ENCODE peak calls at places on chromosomes 3 and 15, in eight cellular contexts. W is neuronal stem cell; H is GM12865; Z is kidney; Q is fibroblast of the aortic adventitia; A is foreskin fibroblast; D is lower leg skin; G is CD4-positive, alpha-beta memory T cell. U is an unnamed sample.
A peak's percentile ranks its signal among the peaks of the same experiment; 100 is the strongest.

GRCh38 chr3:46517016-46517770 is 19.4 kb downstream of the RTP3 start:
- DNase-seq in W (no peak), A (peak; percentile 85), Z (no peak), G (no peak), H (no peak), D (no peak), Q (peak; percentile 65), U (no peak)

GRCh38 chr3:136042608-136043221 is 77.2 kb downstream of the PPP2R3A start:
- DNase-seq in H (peak; percentile 52), Z (no peak), W (peak; percentile 15), D (no peak), G (no peak), A (peak; percentile 31), Q (peak; percentile 84), U (peak; percentile 46)

GRCh38 chr3:115814006-115814405 is 190.7 kb downstream of the GAP43 start:
- DNase-seq in G (no peak), W (no peak), Z (no peak), Q (no peak), D (no peak), A (no peak), H (no peak), U (no peak)

GRCh38 chr3:111695584-111696213 is 100.6 kb upstream of the ZBED2 start:
- DNase-seq in Z (no peak), H (no peak), A (peak; percentile 87), Q (peak; percentile 88), G (no peak), D (no peak), W (no peak), U (no peak)

GRCh38 chr3:142053244-142053643 is 96.1 kb downstream of the TFDP2 start:
- DNase-seq in D (no peak), W (no peak), Z (no peak), Q (peak; percentile 13), A (no peak), H (no peak), G (no peak), U (no peak)

GRCh38 chr3:142962520-142963265 is 781 bp downstream of the PAQR9 start:
- DNase-seq in D (no peak), H (no peak), Q (no peak), G (no peak), Z (peak; percentile 71), W (no peak), A (no peak), U (no peak)

GRCh38 chr3:162525052-162525451 is 1028.4 kb downstream of the OTOL1 start:
- DNase-seq in Z (no peak), Q (peak; percentile 94), H (no peak), W (no peak), A (peak; percentile 92), G (no peak), D (peak; percentile 14), U (no peak)

GRCh38 chr3:118629821-118630220 is 404.8 kb downstream of the IGSF11 start:
- DNase-seq in W (no peak), H (no peak), Z (no peak), G (no peak), Q (no peak), D (no peak), A (no peak), U (no peak)

GRCh38 chr3:78751266-78751665 is 1016.5 kb downstream of the ROBO1 start:
- DNase-seq in D (no peak), G (no peak), H (no peak), Z (no peak), Q (no peak), W (no peak), A (no peak), U (no peak)

GRCh38 chr3:24682141-24682547 is 187.5 kb upstream of the THRB start:
- DNase-seq in G (no peak), Z (no peak), H (no peak), Q (peak; percentile 57), A (peak; percentile 55), D (no peak), W (no peak), U (no peak)

GRCh38 chr3:5799421-5799820 is 611.9 kb downstream of the EDEM1 start:
- DNase-seq in Q (no peak), W (no peak), Z (no peak), A (no peak), D (no peak), H (no peak), G (no peak), U (no peak)

GRCh38 chr3:38582316-38582715 is 67.2 kb downstream of the SCN5A start:
- DNase-seq in Z (no peak), D (no peak), H (no peak), G (no peak), W (no peak), A (no peak), Q (no peak), U (no peak)

GRCh38 chr3:152268501-152269422 is at the start of gene MBNL1:
- DNase-seq in Q (peak; percentile 75), G (peak; percentile 93), W (peak; percentile 75), A (peak; percentile 72), D (peak; percentile 81), Z (peak; percentile 95), H (peak; percentile 96), U (peak; percentile 94)

GRCh38 chr3:127274200-127274599 is 13.6 kb downstream of the PRR20G start:
- DNase-seq in G (no peak), H (no peak), Z (no peak), D (no peak), Q (no peak), W (no peak), A (no peak), U (peak; percentile 9)

GRCh38 chr3:122786067-122786466 is 7.6 kb downstream of the HSPBAP1 start:
- DNase-seq in W (no peak), G (no peak), H (no peak), Q (peak; percentile 57), D (no peak), A (peak; percentile 61), Z (no peak), U (no peak)

GRCh38 chr15:40289140-40289775 is 6.4 kb upstream of the ANKRD63 start:
- DNase-seq in G (no peak), D (no peak), W (no peak), H (no peak), Z (no peak), Q (peak; percentile 27), A (no peak), U (no peak)

GRCh38 chr15:99154271-99154670 is 49.4 kb downstream of the SYNM start:
- DNase-seq in Z (no peak), A (no peak), Q (peak; percentile 61), D (no peak), G (no peak), W (no peak), H (no peak), U (no peak)

GRCh38 chr3:195835791-195836190 is 24.1 kb upstream of the MUC4 start:
- DNase-seq in H (no peak), Q (no peak), A (no peak), D (no peak), Z (no peak), G (no peak), W (no peak), U (no peak)

GRCh38 chr3:5054098-5054497 is 68.0 kb upstream of the ARL8B start:
- DNase-seq in A (no peak), H (no peak), G (no peak), Q (no peak), W (no peak), D (no peak), Z (no peak), U (no peak)

GRCh38 chr3:133575121-133575520 is 1.6 kb downstream of the CDV3 start:
- DNase-seq in H (peak; percentile 56), D (no peak), A (no peak), G (no peak), Z (no peak), Q (no peak), W (no peak), U (no peak)

GRCh38 chr3:115500795-115501194 is 122.5 kb upstream of the GAP43 start:
- DNase-seq in H (no peak), A (no peak), G (no peak), Z (no peak), Q (no peak), W (no peak), D (no peak), U (no peak)

GRCh38 chr15:40925863-40926658 is 3.1 kb upstream of the DLL4 start:
- DNase-seq in A (no peak), D (no peak), W (no peak), Q (no peak), H (no peak), G (no peak), Z (peak; percentile 75), U (no peak)

GRCh38 chr3:124886168-124887051 is 755 bp downstream of the ITGB5 start:
- DNase-seq in W (peak; percentile 43), Q (peak; percentile 34), G (no peak), H (peak; percentile 51), A (peak; percentile 46), Z (peak; percentile 82), D (no peak), U (no peak)

GRCh38 chr15:62257991-62258390 is 92.9 kb upstream of the C2CD4B start:
- DNase-seq in Q (no peak), A (no peak), Z (no peak), W (no peak), D (no peak), G (no peak), H (no peak), U (no peak)

GRCh38 chr15:62264196-62264595 is 99.1 kb upstream of the C2CD4B start:
- DNase-seq in H (no peak), D (no peak), A (no peak), G (no peak), Q (no peak), Z (no peak), W (no peak), U (no peak)

GRCh38 chr15:62262305-62262941 is 97.3 kb upstream of the C2CD4B start:
- DNase-seq in Z (no peak), A (no peak), Q (no peak), D (no peak), W (no peak), G (no peak), H (no peak), U (no peak)
- H3K4me3 ChIP-seq in Z (no peak overlapping the region), A (no peak overlapping the region), Q (no peak overlapping the region), D (no peak overlapping the region), W (no peak overlapping the region), G (no peak overlapping the region), H (no peak overlapping the region), U (no peak overlapping the region)

GRCh38 chr3:98961161-98962155 is 60.0 kb upstream of the DCBLD2 start:
- DNase-seq in Z (no peak), G (no peak), D (no peak), A (peak; percentile 82), Q (peak; percentile 83), H (no peak), W (no peak), U (no peak)
- H3K4me3 ChIP-seq in Z (no peak overlapping the region), G (no peak overlapping the region), D (no peak overlapping the region), A (no peak overlapping the region), Q (no peak overlapping the region), H (no peak overlapping the region), W (no peak overlapping the region), U (no peak overlapping the region)

DNA sequence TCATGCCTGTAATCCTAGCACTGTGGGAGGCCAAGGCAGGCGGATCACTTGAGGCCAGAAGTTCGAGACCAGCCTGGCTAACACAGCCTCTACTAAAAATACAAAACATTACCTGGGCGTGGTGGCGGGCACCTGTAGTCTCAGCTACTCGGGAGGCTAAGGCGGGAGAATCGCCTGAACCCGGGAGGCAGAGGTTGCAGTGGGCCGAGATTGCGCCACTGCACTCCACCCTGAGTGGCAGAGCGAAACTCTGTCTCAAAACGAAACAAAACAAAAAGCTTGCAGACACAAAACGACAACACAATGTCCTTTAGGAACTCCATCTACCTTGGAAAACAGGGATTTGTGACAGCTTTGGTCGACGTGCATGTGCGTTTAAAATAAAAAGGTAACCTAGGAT is 716 bp upstream of the KLHL24 start:
- DNase-seq in H (peak; percentile 18), Q (no peak), D (no peak), Z (no peak), G (no peak), A (no peak), W (no peak), U (no peak)
- H3K4me3 ChIP-seq in H (peak overlapping the region; percentile 57), Q (no peak overlapping the region), D (no peak overlapping the region), Z (peak overlapping the region; percentile 87), G (peak overlapping the region; percentile 33), A (no peak overlapping the region), W (peak overlapping the region; percentile 64), U (peak overlapping the region; percentile 83)

GRCh38 chr15:25062551-25063430 is 108.0 kb downstream of the SNRPN start:
- DNase-seq in A (no peak), W (no peak), Z (no peak), Q (no peak), H (no peak), G (no peak), D (no peak), U (no peak)
- H3K4me3 ChIP-seq in A (no peak overlapping the region), W (no peak overlapping the region), Z (peak overlapping the region; percentile 6), Q (no peak overlapping the region), H (no peak overlapping the region), G (no peak overlapping the region), D (no peak overlapping the region), U (no peak overlapping the region)

U was measured in Jurkat, Clone E6-1.